ENCODE peak calls at places on chromosomes 13 and 19, in six cellular contexts. P is hepatocyte; T is OCI-LY7; Z is CD8-positive, alpha-beta T cell; G is cardiac muscle cell; N is upper lobe of right lung. H is an unnamed sample.

GRCh38 chr19:327291-328024 is 17.1 kb downstream of the MIER2 start:
- DNase-seq in N (peak), G (no peak), Z (no peak), T (no peak), P (no peak), H (peak)

GRCh38 chr19:43902399-43902798 is 32.7 kb downstream of the ZNF45 start:
- DNase-seq in Z (no peak), N (no peak), P (no peak), T (no peak), G (no peak), H (no peak)

GRCh38 chr13:70310720-70311119 is 202.5 kb upstream of the KLHL1 start:
- DNase-seq in G (no peak), Z (no peak), N (no peak), P (peak), T (peak), H (peak)

GRCh38 chr19:52343548-52343947 is 7.5 kb downstream of the ZNF610 start:
- DNase-seq in Z (peak), G (peak), P (peak), N (no peak), T (peak), H (peak)

GRCh38 chr19:30240904-30241695 is 131.1 kb upstream of the ZNF536 start:
- DNase-seq in P (no peak), N (no peak), G (no peak), T (no peak), Z (no peak), H (no peak)

GRCh38 chr13:113535381-113535781 is 44.9 kb upstream of the DCUN1D2 start:
- DNase-seq in N (peak), Z (no peak), P (no peak), T (no peak), G (no peak), H (no peak)

GRCh38 chr19:2532252-2533071 is 56.5 kb downstream of the GADD45B start:
- DNase-seq in G (peak), T (no peak), P (peak), N (no peak), Z (no peak), H (no peak)

GRCh38 chr13:109654341-109655205 is 131.8 kb downstream of the IRS2 start:
- DNase-seq in N (no peak), P (no peak), T (no peak), Z (no peak), G (peak), H (no peak)

GRCh38 chr13:71874490-71874889 is 7.5 kb upstream of the DACH1 start:
- DNase-seq in P (no peak), N (no peak), G (no peak), T (no peak), Z (no peak), H (no peak)

GRCh38 chr19:15248648-15249559 is 16.7 kb upstream of the EPHX3 start:
- DNase-seq in P (peak), Z (no peak), G (peak), N (no peak), T (no peak), H (no peak)

GRCh38 chr13:32086366-32086765 is 54.8 kb downstream of the FRY start:
- DNase-seq in Z (no peak), T (no peak), N (no peak), P (no peak), G (peak), H (no peak)

GRCh38 chr13:112133489-112134149 is 66.7 kb downstream of the SOX1 start:
- DNase-seq in T (no peak), P (no peak), G (no peak), Z (no peak), N (peak), H (no peak)

GRCh38 chr19:19274716-19275115 is 1.6 kb upstream of the TM6SF2 start:
- DNase-seq in Z (no peak), P (peak), T (no peak), N (no peak), G (no peak), H (peak)

GRCh38 chr19:7494416-7495098 is 5.7 kb upstream of the PEX11G start:
- DNase-seq in P (no peak), Z (no peak), G (peak), T (no peak), N (no peak), H (no peak)
- TF ChIP-seq CTCF in P (no peak), Z (no peak), G (no peak), T (no peak), N (peak), H (no peak)

DNA sequence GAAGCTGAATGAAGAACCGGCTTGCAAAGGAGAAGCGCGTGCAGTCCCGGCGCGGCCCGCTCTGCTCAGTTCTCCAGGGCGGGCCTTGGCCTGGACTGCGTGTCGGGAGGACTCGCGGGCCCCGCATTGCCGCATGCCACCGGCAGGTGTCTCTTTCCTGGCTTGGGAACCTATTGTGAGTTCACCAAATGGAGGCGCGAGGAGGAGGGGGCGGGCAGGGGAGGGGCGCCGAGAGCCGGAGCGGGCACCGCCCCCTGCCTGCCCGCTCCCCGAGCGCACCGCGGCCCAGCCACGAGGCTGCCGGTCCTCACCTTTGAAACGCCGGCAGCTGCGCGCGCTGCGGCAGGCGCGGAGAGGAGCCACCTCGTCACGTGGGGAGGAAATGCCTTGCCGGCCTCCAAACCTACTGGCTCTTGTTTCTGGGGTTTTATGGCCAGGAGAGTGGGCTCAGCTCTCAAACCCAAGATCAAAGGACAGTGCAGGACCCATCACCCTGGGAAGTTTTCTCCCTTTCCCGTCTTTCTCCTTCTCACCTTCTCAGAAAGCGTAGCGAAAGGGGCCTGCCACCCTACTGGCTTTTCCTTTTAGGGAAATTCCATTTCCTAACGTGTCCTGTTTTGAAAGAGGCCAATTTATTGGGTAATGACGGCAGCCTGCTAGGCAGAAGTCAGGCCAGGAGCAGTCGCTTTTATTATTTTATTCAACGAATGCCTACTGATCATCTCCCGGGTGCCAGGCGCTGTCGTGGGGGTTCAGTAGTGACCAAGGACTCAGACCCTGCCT is 13.8 kb upstream of the UBE2L5 start:
- DNase-seq in P (peak), T (peak), N (peak), G (peak), Z (peak), H (peak)
- TF ChIP-seq CTCF in P (peak), T (peak), N (peak), G (peak), Z (peak), H (peak)

GRCh38 chr19:8831832-8832131 is 322 bp downstream of the ZNF558 start:
- DNase-seq in T (no peak), N (no peak), G (no peak), Z (no peak), P (no peak), H (no peak)

GRCh38 chr19:8831373-8831772 is 731 bp downstream of the ZNF558 start:
- DNase-seq in N (no peak), P (no peak), G (no peak), T (no peak), Z (no peak), H (no peak)

GRCh38 chr19:8835877-8836276 is 3.7 kb downstream of the MBD3L1 start:
- DNase-seq in Z (no peak), T (no peak), P (no peak), G (no peak), N (no peak), H (no peak)

GRCh38 chr19:8835446-8835845 is 3.3 kb downstream of the MBD3L1 start:
- DNase-seq in G (no peak), Z (no peak), P (no peak), N (no peak), T (no peak), H (no peak)

DNA sequence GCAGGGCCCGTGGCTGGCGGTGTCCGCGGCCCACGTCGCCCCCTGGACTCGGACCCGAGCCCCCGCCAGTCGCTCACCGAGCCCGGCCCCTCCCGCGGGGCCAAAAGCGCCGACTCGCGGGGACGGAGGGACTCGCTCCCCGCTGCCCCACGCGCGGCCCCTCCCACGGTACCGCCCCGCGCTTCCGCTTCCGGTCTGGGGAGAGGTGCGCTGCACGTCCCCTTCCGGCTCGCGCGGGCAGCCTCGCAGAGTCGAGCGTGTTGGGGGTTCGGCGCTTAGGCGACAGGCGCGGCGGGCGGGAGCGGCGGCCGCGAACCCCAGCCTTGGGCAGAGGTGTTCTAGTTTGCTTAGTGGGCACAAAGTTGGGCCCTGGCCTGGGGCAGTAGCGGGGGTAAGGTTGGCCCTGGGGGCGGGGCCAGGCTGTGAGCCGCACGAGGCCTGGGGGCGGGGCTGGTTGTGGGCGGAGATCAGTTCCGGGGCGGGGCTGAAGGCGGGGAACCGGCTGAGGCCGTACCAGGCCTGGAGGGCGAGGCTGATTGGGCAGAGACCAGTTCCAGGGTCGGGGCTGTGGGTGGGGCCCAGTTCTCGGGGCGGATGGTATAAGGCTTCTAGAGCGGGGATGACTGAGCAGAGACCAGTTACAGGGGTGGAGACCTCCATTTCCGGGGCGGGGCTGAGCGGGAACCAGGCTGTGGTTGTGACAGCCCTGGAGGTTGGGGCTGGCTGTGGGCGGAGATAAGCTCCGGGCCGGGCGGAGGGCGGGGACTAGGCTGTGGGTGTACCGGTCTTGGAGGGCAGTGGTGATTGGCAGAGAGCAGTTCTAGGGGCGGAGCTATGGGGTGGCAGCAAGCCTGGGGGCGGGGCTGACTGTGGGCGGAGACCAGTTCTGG is at the start of the genes MBD3L1 and ZNF558:
- DNase-seq in G (peak), P (peak), T (peak), Z (peak), N (peak), H (peak)
- TF ChIP-seq CTCF in G (peak), P (peak), T (peak), Z (no peak), N (peak), H (no peak)

GRCh38 chr13:50742353-50742752 is 101.1 kb downstream of the DLEU7 start:
- DNase-seq in G (no peak), P (no peak), T (no peak), N (no peak), Z (no peak), H (no peak)

GRCh38 chr13:50740052-50740741 is 103.3 kb downstream of the DLEU7 start:
- DNase-seq in Z (no peak), G (no peak), P (no peak), N (no peak), T (no peak), H (no peak)

GRCh38 chr13:50744261-50744660 is 99.2 kb downstream of the DLEU7 start:
- DNase-seq in T (no peak), G (no peak), N (no peak), Z (no peak), P (no peak), H (no peak)

GRCh38 chr13:50747939-50748338 is 95.6 kb downstream of the DLEU7 start:
- DNase-seq in G (no peak), P (no peak), T (no peak), N (no peak), Z (no peak), H (no peak)

DNA sequence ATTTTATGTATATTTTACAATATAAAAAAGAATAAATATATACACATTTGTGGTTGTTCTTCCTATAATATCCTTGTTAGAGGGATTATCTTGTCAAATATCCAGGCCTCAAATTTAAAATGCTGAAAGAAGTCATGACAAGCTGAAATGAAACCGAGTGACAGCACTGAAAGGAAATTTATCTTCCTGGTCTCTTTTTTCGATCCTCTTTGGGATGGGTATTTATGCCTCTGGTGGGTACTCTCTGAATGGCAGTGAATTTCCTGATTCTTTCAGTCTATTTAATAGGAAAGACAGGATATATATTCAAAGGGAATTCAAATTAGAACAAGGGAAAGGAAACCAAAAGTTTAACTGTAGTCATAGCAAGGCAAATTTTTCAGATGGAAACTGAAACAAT is 98.0 kb downstream of the DLEU7 start:
- DNase-seq in P (no peak), Z (no peak), G (no peak), N (no peak), T (no peak), H (no peak)
- TF ChIP-seq CTCF in P (no peak), Z (no peak), G (no peak), N (no peak), T (no peak), H (no peak)

GRCh38 chr19:12333162-12334159 is at the start of gene ZNF563:
- DNase-seq in T (peak), N (peak), G (peak), Z (peak), P (peak), H (peak)

GRCh38 chr19:12325690-12326089 is 7.7 kb downstream of the ZNF563 start:
- DNase-seq in N (no peak), T (no peak), Z (no peak), G (no peak), P (no peak), H (no peak)

GRCh38 chr19:12330340-12330739 is 3.1 kb downstream of the ZNF563 start:
- DNase-seq in P (peak), Z (no peak), T (no peak), G (no peak), N (no peak), H (no peak)

DNA sequence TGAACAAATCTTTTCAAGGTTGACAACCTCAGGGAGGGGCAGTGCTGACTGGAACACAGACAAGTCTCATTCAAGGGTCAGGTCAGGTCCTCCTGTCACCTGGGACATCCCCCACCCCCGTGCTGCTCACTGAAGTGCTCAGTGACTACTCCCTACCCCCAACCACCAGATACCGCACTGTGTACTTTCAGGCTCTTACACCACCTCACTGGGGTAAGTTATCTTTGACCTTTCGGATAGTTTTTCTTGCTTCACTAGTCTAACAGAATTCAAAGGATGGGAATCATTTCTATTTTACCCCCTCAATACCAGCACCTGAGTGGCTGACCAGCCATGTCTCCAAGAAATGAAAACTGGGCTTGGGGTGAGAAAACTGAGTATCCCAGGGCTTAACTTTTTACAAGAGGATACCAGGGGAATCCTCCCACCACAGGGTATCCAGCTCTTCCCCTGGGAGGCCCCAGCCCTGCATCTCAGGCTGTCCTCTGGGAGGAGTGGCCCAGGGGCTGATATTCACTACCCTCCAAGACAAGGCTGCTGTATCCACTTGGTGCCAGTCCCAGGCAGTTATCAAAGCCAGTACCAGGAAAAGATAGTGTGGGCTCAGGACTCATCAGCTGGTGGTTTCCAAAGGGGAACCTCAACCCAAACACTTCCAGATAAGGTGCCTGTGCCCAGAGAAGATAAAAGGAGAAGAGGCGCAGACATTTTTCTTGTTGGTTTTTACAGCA is 2.1 kb downstream of the ZNF563 start:
- DNase-seq in P (peak), N (no peak), G (no peak), Z (peak), T (peak), H (peak)
- TF ChIP-seq CTCF in P (no peak), N (no peak), G (no peak), Z (no peak), T (no peak), H (no peak)

DNA sequence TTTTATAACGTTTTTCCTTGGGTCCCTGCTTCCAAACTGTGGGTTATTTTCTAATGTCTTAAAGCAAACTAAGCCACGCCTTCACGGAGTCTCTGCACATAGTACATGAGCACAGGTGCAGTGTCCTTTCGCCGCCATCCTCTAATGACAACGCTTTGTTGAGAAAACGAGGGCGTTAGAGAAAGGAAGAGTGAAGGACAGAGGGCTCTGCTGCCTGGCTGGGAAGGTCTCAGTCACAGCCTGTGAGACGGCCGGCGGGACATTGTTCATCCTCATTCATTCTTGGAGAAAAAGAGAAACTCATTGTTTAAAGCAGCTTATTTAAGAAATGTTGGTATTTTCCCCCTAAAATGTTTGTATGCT is 9.5 kb downstream of the IL17D start:
- DNase-seq in G (no peak), T (no peak), P (no peak), Z (no peak), N (no peak), H (no peak)
- TF ChIP-seq CTCF in G (no peak), T (no peak), P (no peak), Z (no peak), N (no peak), H (no peak)

GRCh38 chr19:37329686-37330085 is 41.2 kb upstream of the ZNF527 start:
- DNase-seq in G (no peak), T (peak), P (no peak), N (no peak), Z (no peak), H (no peak)
- TF ChIP-seq CTCF in G (peak), T (peak), P (peak), N (no peak), Z (no peak), H (no peak)

DNA sequence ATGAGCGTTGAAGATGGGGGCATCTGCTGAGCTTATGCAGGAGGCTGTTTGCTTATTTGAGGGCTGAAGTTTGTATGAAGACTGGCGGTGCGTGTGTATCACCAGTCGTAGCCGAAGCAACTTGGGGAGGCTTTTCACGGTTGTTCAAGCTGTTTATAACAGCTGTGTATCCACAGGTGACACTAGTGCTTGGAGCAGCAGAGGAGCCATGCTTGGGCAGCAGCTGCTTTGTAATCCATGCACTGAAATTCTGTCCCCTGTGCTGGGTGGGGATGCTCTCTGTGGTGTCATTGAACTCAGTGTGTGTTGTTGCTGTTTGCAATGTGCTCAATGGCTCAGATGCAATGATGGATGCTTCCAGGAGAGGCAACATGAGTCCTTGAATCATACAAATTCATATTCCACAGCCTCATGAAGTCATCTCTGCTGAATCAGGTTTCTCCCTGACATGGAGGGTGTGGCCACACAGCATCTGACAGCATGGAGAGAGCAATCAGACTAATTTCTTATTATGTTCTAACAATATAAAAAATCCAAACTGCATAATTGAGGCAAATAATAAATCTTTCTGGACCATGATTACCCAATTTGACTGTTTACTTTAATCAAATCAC is 18.8 kb upstream of the GTF3A start:
- DNase-seq in Z (no peak), G (no peak), T (no peak), N (no peak), P (no peak), H (no peak)
- TF ChIP-seq CTCF in Z (no peak), G (no peak), T (no peak), N (no peak), P (no peak), H (no peak)

DNA sequence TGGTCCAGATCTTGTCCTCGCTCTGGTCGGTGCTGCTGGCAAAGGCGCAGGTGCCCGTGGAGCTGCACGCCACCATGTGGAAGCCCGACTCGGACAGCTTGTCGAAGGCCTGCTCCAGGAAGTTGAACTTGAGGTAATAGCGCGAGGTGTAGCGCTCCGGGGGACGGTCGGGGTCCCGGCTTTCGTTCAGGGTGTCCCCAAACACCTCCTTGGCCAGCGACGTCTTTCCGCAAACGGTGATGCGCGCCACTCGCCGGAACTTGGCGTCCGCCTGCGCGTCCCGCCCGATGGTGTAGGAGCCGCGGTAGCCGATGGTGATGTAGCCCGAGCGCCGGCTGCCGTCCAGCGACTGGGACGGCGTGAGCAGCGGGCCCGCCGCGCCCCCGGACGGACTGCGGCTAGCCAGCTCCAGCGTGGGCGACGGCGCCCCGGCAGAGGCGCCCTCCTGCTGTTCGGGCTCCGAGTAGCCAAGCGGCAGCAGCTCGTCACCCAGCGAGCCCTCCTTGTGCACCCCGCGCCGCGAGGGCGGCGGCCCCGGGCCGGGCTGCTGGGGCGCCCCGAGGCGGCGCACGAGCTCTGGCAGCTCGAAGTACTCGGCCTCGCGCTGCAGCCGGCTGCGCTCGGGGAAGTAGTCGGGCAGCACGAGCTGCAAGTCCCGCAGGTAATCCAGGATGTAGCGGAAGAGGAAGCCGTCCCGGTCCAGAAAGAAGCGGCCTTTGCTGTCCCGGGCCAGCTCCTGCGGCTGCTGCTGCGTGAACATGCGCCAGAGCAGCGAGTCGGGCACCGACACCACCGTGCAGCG is 801 bp downstream of the KCTD12 start:
- DNase-seq in T (peak), P (peak), Z (peak), N (peak), G (peak), H (peak)
- TF ChIP-seq CTCF in T (peak), P (peak), Z (no peak), N (peak), G (peak), H (peak)

H was measured in GM20000.